ENCODE peak calls at places on chromosomes 13 and 19, in six cellular contexts. I is aorta; S is cardiac muscle cell; N is A673; E is left ventricle myocardium inferior; V is CD8-positive, alpha-beta T cell. O is an unnamed sample.

GRCh38 chr13:96960379-96960778 is 33.9 kb downstream of the OXGR1 start:
- DNase-seq in V (no peak), E (no peak), I (no peak), S (no peak), N (no peak), O (no peak)

GRCh38 chr19:46980756-46981155 is 38.9 kb upstream of the NPAS1 start:
- DNase-seq in E (no peak), I (no peak), S (no peak), V (no peak), N (no peak), O (no peak)

GRCh38 chr13:30388401-30389283 is 33.7 kb upstream of the UBE2L5 start:
- DNase-seq in V (no peak), I (no peak), E (no peak), S (peak; percentile 65), N (no peak), O (no peak)

GRCh38 chr13:48506092-48506701 is 26.7 kb downstream of the RCBTB2 start:
- DNase-seq in S (no peak), N (no peak), E (no peak), I (peak; percentile 81), V (no peak), O (no peak)

GRCh38 chr13:96994030-96994848 is at the start of gene OXGR1:
- DNase-seq in N (no peak), S (no peak), I (peak; percentile 76), E (no peak), V (no peak), O (no peak)

GRCh38 chr13:101454767-101455166 is 2.3 kb downstream of the ITGBL1 start:
- DNase-seq in N (no peak), V (no peak), E (no peak), S (peak; percentile 3), I (no peak), O (no peak)

GRCh38 chr19:12481781-12482504 is 2.7 kb downstream of the ZNF709 start:
- DNase-seq in S (no peak), E (no peak), V (no peak), I (no peak), N (no peak), O (no peak)

GRCh38 chr19:10290439-10290875 is 705 bp downstream of the ICAM5 start:
- DNase-seq in E (no peak), I (no peak), N (peak; percentile 41), V (no peak), S (no peak), O (no peak)

GRCh38 chr19:709196-709964 is 645 bp downstream of the PALM start:
- DNase-seq in S (no peak), E (no peak), N (no peak), V (no peak), I (no peak), O (no peak)

GRCh38 chr13:30124131-30124768 is 183.1 kb downstream of the KATNAL1 start:
- DNase-seq in V (no peak), E (no peak), I (no peak), S (no peak), N (no peak), O (no peak)

GRCh38 chr19:41895745-41896580 is 13.0 kb downstream of the ARHGEF1 start:
- DNase-seq in N (no peak), E (no peak), I (no peak), V (no peak), S (no peak), O (no peak)

GRCh38 chr13:86882835-86883234 is 788.3 kb upstream of the SLITRK5 start:
- DNase-seq in V (no peak), I (no peak), N (no peak), E (no peak), S (no peak), O (no peak)

GRCh38 chr13:89726690-89727435 is 1620.6 kb upstream of the MIR17HG start:
- DNase-seq in S (peak; percentile 10), N (peak; percentile 17), E (no peak), V (no peak), I (no peak), O (no peak)

GRCh38 chr13:66501187-66501586 is 728.9 kb downstream of the PCDH9 start:
- DNase-seq in E (no peak), V (no peak), I (no peak), N (no peak), S (peak; percentile 60), O (no peak)

GRCh38 chr19:30795727-30796126 is 423.5 kb downstream of the ZNF536 start:
- DNase-seq in I (no peak), S (no peak), V (no peak), E (no peak), N (no peak), O (no peak)

GRCh38 chr13:94154362-94154761 is 325.1 kb downstream of the DCT start:
- DNase-seq in S (peak; percentile 74), V (no peak), I (no peak), E (no peak), N (peak; percentile 34), O (no peak)

GRCh38 chr13:98141091-98141490 is 1.8 kb upstream of the FARP1 start:
- DNase-seq in I (no peak), V (no peak), N (no peak), E (no peak), S (no peak), O (no peak)

GRCh38 chr19:13353625-13354024 is 152.7 kb downstream of the CACNA1A start:
- DNase-seq in E (no peak), N (no peak), V (no peak), S (no peak), I (no peak), O (no peak)

GRCh38 chr19:55369651-55370304 is 485 bp downstream of the IL11 start:
- DNase-seq in N (peak; percentile 77), E (no peak), S (peak; percentile 53), I (no peak), V (no peak), O (no peak)

GRCh38 chr13:34013061-34013460 is 195.1 kb downstream of the RFC3 start:
- DNase-seq in S (no peak), I (no peak), N (no peak), V (no peak), E (no peak), O (no peak)

GRCh38 chr19:41869374-41869955 is 7.6 kb upstream of the CD79A start:
- DNase-seq in V (no peak), I (no peak), N (no peak), S (no peak), E (no peak), O (no peak)

GRCh38 chr13:29453657-29454056 is 141.8 kb downstream of the SLC7A1 start:
- DNase-seq in V (no peak), S (no peak), N (no peak), E (no peak), I (no peak), O (no peak)

GRCh38 chr19:883661-884211 is 9.3 kb downstream of the MED16 start:
- DNase-seq in S (no peak), V (no peak), I (no peak), N (no peak), E (no peak), O (no peak)

GRCh38 chr19:11205939-11206570 is 8.7 kb upstream of the KANK2 start:
- DNase-seq in E (no peak), S (no peak), N (no peak), V (no peak), I (no peak), O (peak; percentile 56)

GRCh38 chr19:38267780-38268430 is 3.5 kb downstream of the SPINT2 start:
- DNase-seq in V (no peak), N (no peak), I (no peak), S (no peak), E (no peak), O (no peak)

GRCh38 chr13:46010148-46010547 is 42.4 kb downstream of the ZC3H13 start:
- DNase-seq in V (no peak), N (peak; percentile 68), I (no peak), S (no peak), E (no peak), O (no peak)

GRCh38 chr13:40813662-40814454 is 24.4 kb downstream of the SLC25A15 start:
- DNase-seq in S (peak; percentile 43), E (no peak), V (no peak), I (no peak), N (peak; percentile 47), O (peak; percentile 25)

GRCh38 chr19:2560369-2560768 is 84.4 kb downstream of the GADD45B start:
- DNase-seq in I (peak; percentile 58), N (no peak), V (no peak), E (peak; percentile 11), S (no peak), O (no peak)

GRCh38 chr19:4279530-4280422 is 710 bp downstream of the SHD start:
- DNase-seq in N (no peak), I (no peak), S (no peak), V (no peak), E (no peak), O (no peak)
- H3K4me3 ChIP-seq in N (peak overlapping the region; percentile 42), I (no peak overlapping the region), S (peak overlapping the region; percentile 90), V (no peak overlapping the region), E (peak overlapping the region; percentile 59), O (no peak overlapping the region)

DNA sequence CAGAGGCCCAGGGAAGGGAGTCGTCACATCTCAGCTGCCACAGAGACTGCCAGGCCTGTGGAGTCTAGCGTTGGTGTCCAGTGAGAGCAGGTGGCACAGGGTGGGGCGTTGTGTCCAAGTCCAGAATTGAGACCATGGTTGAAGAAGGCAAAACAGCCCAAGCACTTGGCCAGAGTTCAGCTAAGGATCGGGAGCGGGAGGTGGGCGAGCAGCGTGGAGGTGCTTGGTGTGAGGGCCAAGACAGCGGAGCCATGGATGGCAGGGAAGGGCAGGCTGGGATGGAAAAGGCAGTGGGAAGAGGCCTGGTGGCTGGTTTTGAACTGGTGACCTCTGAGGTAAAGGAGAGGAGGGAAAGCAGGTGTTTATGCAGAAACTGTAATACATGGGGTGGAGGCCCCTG is 8.0 kb downstream of the IGFLR1 start:
- DNase-seq in I (no peak), E (no peak), V (no peak), S (no peak), N (no peak), O (no peak)
- H3K36me3 ChIP-seq in I (peaks cover 12% of the 10 kb centered on the region), E (peaks cover 87% of the 10 kb centered on the region), V (peaks cover 58% of the 10 kb centered on the region), S (peaks cover 41% of the 10 kb centered on the region), N (peaks cover 81% of the 10 kb centered on the region), O (peaks cover 60% of the 10 kb centered on the region)

GRCh38 chr19:21483589-21484170 is 21.7 kb upstream of the ZNF429 start:
- DNase-seq in I (peak; percentile 86), V (peak; percentile 56), E (peak; percentile 67), S (peak; percentile 16), N (peak; percentile 3), O (peak; percentile 62)

GRCh38 chr19:21484631-21485030 is 20.8 kb upstream of the ZNF429 start:
- DNase-seq in V (no peak), E (no peak), N (no peak), I (no peak), S (no peak), O (no peak)

GRCh38 chr19:21487969-21488368 is 17.4 kb upstream of the ZNF429 start:
- DNase-seq in S (no peak), I (no peak), E (no peak), V (no peak), N (no peak), O (no peak)

GRCh38 chr19:21482863-21483276 is 22.5 kb upstream of the ZNF429 start:
- DNase-seq in I (peak; percentile 87), S (peak; percentile 54), E (peak; percentile 63), N (peak; percentile 21), V (peak; percentile 61), O (peak; percentile 50)
- H3K4me3 ChIP-seq in I (no peak overlapping the region), S (no peak overlapping the region), E (peak overlapping the region; percentile 45), N (no peak overlapping the region), V (no peak overlapping the region), O (peak overlapping the region; percentile 31)

GRCh38 chr13:113322043-113322461 is 25.0 kb downstream of the LAMP1 start:
- DNase-seq in E (no peak), I (no peak), S (no peak), V (no peak), N (no peak), O (no peak)
- H3K36me3 ChIP-seq in E (peaks cover 70% of the 10 kb centered on the region), I (peaks cover 7% of the 10 kb centered on the region), S (peaks cover 32% of the 10 kb centered on the region), V (peaks cover 33% of the 10 kb centered on the region), N (peaks cover 30% of the 10 kb centered on the region), O (peaks cover 24% of the 10 kb centered on the region)

GRCh38 chr13:113665582-113666323 is 1.3 kb upstream of the GRK1 start:
- DNase-seq in N (no peak), V (no peak), I (peak; percentile 32), S (no peak), E (peak; percentile 3), O (no peak)
- H3K4me3 ChIP-seq in N (no peak overlapping the region), V (no peak overlapping the region), I (no peak overlapping the region), S (no peak overlapping the region), E (no peak overlapping the region), O (no peak overlapping the region)